ENCODE peak calls at places on chromosomes 3 and 15, in seven cellular contexts. One of them, this sample, is unnamed.

GRCh38 chr3:5095879-5096278 is 26.2 kb upstream of the ARL8B start:
- DNase-seq in right lobe of liver: no peak
- DNase-seq in activated T-helper 1 cell treated with anti-CD3 and anti-CD28 coated beads, Interleukin-2, amount 50 U/mL, for 16 hours: no peak
- DNase-seq in pons: no peak
- DNase-seq in adipocyte: no peak
- DNase-seq in ELF-1: peak; percentile 56
- DNase-seq in lower lobe of right lung: no peak
- DNase-seq in this sample: peak; percentile 84

GRCh38 chr15:70863450-70864218 is 9.7 kb upstream of the LARP6 start:
- DNase-seq in adipocyte: peak; percentile 77
- DNase-seq in lower lobe of right lung: no peak
- DNase-seq in ELF-1: no peak
- DNase-seq in right lobe of liver: no peak
- DNase-seq in pons: peak; percentile 99
- DNase-seq in activated T-helper 1 cell treated with anti-CD3 and anti-CD28 coated beads, Interleukin-2, amount 50 U/mL, for 16 hours: no peak
- DNase-seq in this sample: no peak

GRCh38 chr3:55264933-55265332 is 222.2 kb downstream of the WNT5A start:
- DNase-seq in lower lobe of right lung: no peak
- DNase-seq in adipocyte: peak; percentile 17
- DNase-seq in right lobe of liver: no peak
- DNase-seq in activated T-helper 1 cell treated with anti-CD3 and anti-CD28 coated beads, Interleukin-2, amount 50 U/mL, for 16 hours: no peak
- DNase-seq in pons: no peak
- DNase-seq in ELF-1: no peak
- DNase-seq in this sample: no peak

GRCh38 chr3:133855772-133856171 is 39.9 kb downstream of the RAB6B start:
- DNase-seq in pons: no peak
- DNase-seq in lower lobe of right lung: no peak
- DNase-seq in adipocyte: no peak
- DNase-seq in right lobe of liver: no peak
- DNase-seq in activated T-helper 1 cell treated with anti-CD3 and anti-CD28 coated beads, Interleukin-2, amount 50 U/mL, for 16 hours: no peak
- DNase-seq in ELF-1: no peak
- DNase-seq in this sample: no peak

GRCh38 chr15:94083467-94083991 is 147.8 kb upstream of the MCTP2 start:
- DNase-seq in ELF-1: no peak
- DNase-seq in lower lobe of right lung: no peak
- DNase-seq in pons: no peak
- DNase-seq in activated T-helper 1 cell treated with anti-CD3 and anti-CD28 coated beads, Interleukin-2, amount 50 U/mL, for 16 hours: no peak
- DNase-seq in right lobe of liver: no peak
- DNase-seq in adipocyte: no peak
- DNase-seq in this sample: no peak

GRCh38 chr3:152385761-152386160 is 117.0 kb downstream of the MBNL1 start:
- DNase-seq in pons: no peak
- DNase-seq in right lobe of liver: no peak
- DNase-seq in lower lobe of right lung: no peak
- DNase-seq in ELF-1: no peak
- DNase-seq in activated T-helper 1 cell treated with anti-CD3 and anti-CD28 coated beads, Interleukin-2, amount 50 U/mL, for 16 hours: no peak
- DNase-seq in adipocyte: peak; percentile 63
- DNase-seq in this sample: no peak

GRCh38 chr15:44009056-44009455 is 182.3 kb downstream of the WDR76 start:
- DNase-seq in activated T-helper 1 cell treated with anti-CD3 and anti-CD28 coated beads, Interleukin-2, amount 50 U/mL, for 16 hours: no peak
- DNase-seq in lower lobe of right lung: no peak
- DNase-seq in pons: no peak
- DNase-seq in adipocyte: no peak
- DNase-seq in ELF-1: no peak
- DNase-seq in right lobe of liver: no peak
- DNase-seq in this sample: no peak

GRCh38 chr15:92637621-92638020 is 18.0 kb downstream of the FAM174B start:
- DNase-seq in adipocyte: no peak
- DNase-seq in lower lobe of right lung: no peak
- DNase-seq in activated T-helper 1 cell treated with anti-CD3 and anti-CD28 coated beads, Interleukin-2, amount 50 U/mL, for 16 hours: no peak
- DNase-seq in pons: no peak
- DNase-seq in ELF-1: no peak
- DNase-seq in right lobe of liver: peak; percentile 24
- DNase-seq in this sample: peak; percentile 38

GRCh38 chr3:171813897-171814460 is 3.7 kb upstream of the PLD1 start:
- DNase-seq in ELF-1: no peak
- DNase-seq in lower lobe of right lung: no peak
- DNase-seq in pons: no peak
- DNase-seq in adipocyte: no peak
- DNase-seq in activated T-helper 1 cell treated with anti-CD3 and anti-CD28 coated beads, Interleukin-2, amount 50 U/mL, for 16 hours: no peak
- DNase-seq in right lobe of liver: no peak
- DNase-seq in this sample: no peak

GRCh38 chr3:101303089-101303731 is 17.2 kb downstream of the IMPG2 start:
- DNase-seq in right lobe of liver: no peak
- DNase-seq in ELF-1: no peak
- DNase-seq in pons: no peak
- DNase-seq in adipocyte: peak; percentile 35
- DNase-seq in lower lobe of right lung: no peak
- DNase-seq in activated T-helper 1 cell treated with anti-CD3 and anti-CD28 coated beads, Interleukin-2, amount 50 U/mL, for 16 hours: no peak
- DNase-seq in this sample: no peak

GRCh38 chr15:93458567-93458966 is 369.6 kb upstream of the RGMA start:
- DNase-seq in activated T-helper 1 cell treated with anti-CD3 and anti-CD28 coated beads, Interleukin-2, amount 50 U/mL, for 16 hours: no peak
- DNase-seq in lower lobe of right lung: no peak
- DNase-seq in right lobe of liver: no peak
- DNase-seq in adipocyte: no peak
- DNase-seq in ELF-1: no peak
- DNase-seq in pons: no peak
- DNase-seq in this sample: no peak

GRCh38 chr3:9468460-9468859 is 71.0 kb downstream of the SETD5 start:
- DNase-seq in ELF-1: no peak
- DNase-seq in activated T-helper 1 cell treated with anti-CD3 and anti-CD28 coated beads, Interleukin-2, amount 50 U/mL, for 16 hours: no peak
- DNase-seq in lower lobe of right lung: no peak
- DNase-seq in adipocyte: no peak
- DNase-seq in pons: no peak
- DNase-seq in right lobe of liver: no peak
- DNase-seq in this sample: no peak

GRCh38 chr3:99578339-99578970 is 59.9 kb upstream of the COL8A1 start:
- DNase-seq in ELF-1: no peak
- DNase-seq in activated T-helper 1 cell treated with anti-CD3 and anti-CD28 coated beads, Interleukin-2, amount 50 U/mL, for 16 hours: no peak
- DNase-seq in right lobe of liver: no peak
- DNase-seq in adipocyte: no peak
- DNase-seq in lower lobe of right lung: no peak
- DNase-seq in pons: no peak
- DNase-seq in this sample: no peak

GRCh38 chr15:95919460-95919859 is 411.0 kb upstream of the NR2F2 start:
- DNase-seq in adipocyte: no peak
- DNase-seq in activated T-helper 1 cell treated with anti-CD3 and anti-CD28 coated beads, Interleukin-2, amount 50 U/mL, for 16 hours: no peak
- DNase-seq in pons: no peak
- DNase-seq in lower lobe of right lung: no peak
- DNase-seq in right lobe of liver: no peak
- DNase-seq in ELF-1: no peak
- DNase-seq in this sample: no peak

GRCh38 chr3:155946178-155946577 is 75.7 kb downstream of the GMPS start:
- DNase-seq in ELF-1: no peak
- DNase-seq in right lobe of liver: no peak
- DNase-seq in activated T-helper 1 cell treated with anti-CD3 and anti-CD28 coated beads, Interleukin-2, amount 50 U/mL, for 16 hours: no peak
- DNase-seq in lower lobe of right lung: no peak
- DNase-seq in pons: no peak
- DNase-seq in adipocyte: peak; percentile 86
- DNase-seq in this sample: no peak

GRCh38 chr15:47185222-47185800 is 532.0 kb upstream of the SEMA6D start:
- DNase-seq in pons: no peak
- DNase-seq in lower lobe of right lung: no peak
- DNase-seq in adipocyte: no peak
- DNase-seq in ELF-1: no peak
- DNase-seq in right lobe of liver: no peak
- DNase-seq in activated T-helper 1 cell treated with anti-CD3 and anti-CD28 coated beads, Interleukin-2, amount 50 U/mL, for 16 hours: no peak
- DNase-seq in this sample: no peak

GRCh38 chr15:98395974-98396627 is 252.2 kb upstream of the IGF1R start:
- DNase-seq in right lobe of liver: no peak
- DNase-seq in adipocyte: no peak
- DNase-seq in ELF-1: no peak
- DNase-seq in activated T-helper 1 cell treated with anti-CD3 and anti-CD28 coated beads, Interleukin-2, amount 50 U/mL, for 16 hours: no peak
- DNase-seq in lower lobe of right lung: no peak
- DNase-seq in pons: no peak
- DNase-seq in this sample: no peak

GRCh38 chr15:37771462-37771861 is 163.0 kb upstream of the TMCO5A start:
- DNase-seq in lower lobe of right lung: no peak
- DNase-seq in pons: no peak
- DNase-seq in ELF-1: no peak
- DNase-seq in right lobe of liver: no peak
- DNase-seq in activated T-helper 1 cell treated with anti-CD3 and anti-CD28 coated beads, Interleukin-2, amount 50 U/mL, for 16 hours: no peak
- DNase-seq in adipocyte: no peak
- DNase-seq in this sample: no peak

GRCh38 chr3:28901029-28901428 is 379.8 kb upstream of the RBMS3 start:
- DNase-seq in adipocyte: peak; percentile 53
- DNase-seq in activated T-helper 1 cell treated with anti-CD3 and anti-CD28 coated beads, Interleukin-2, amount 50 U/mL, for 16 hours: no peak
- DNase-seq in ELF-1: no peak
- DNase-seq in lower lobe of right lung: peak; percentile 45
- DNase-seq in pons: no peak
- DNase-seq in right lobe of liver: no peak
- DNase-seq in this sample: no peak

GRCh38 chr3:135012101-135012500 is 217.0 kb downstream of the EPHB1 start:
- DNase-seq in pons: no peak
- DNase-seq in ELF-1: no peak
- DNase-seq in lower lobe of right lung: no peak
- DNase-seq in adipocyte: no peak
- DNase-seq in activated T-helper 1 cell treated with anti-CD3 and anti-CD28 coated beads, Interleukin-2, amount 50 U/mL, for 16 hours: no peak
- DNase-seq in right lobe of liver: no peak
- DNase-seq in this sample: no peak

GRCh38 chr15:67542462-67543347 is at the start of gene MAP2K5:
- DNase-seq in lower lobe of right lung: peak; percentile 92
- DNase-seq in ELF-1: peak; percentile 71
- DNase-seq in pons: peak; percentile 68
- DNase-seq in activated T-helper 1 cell treated with anti-CD3 and anti-CD28 coated beads, Interleukin-2, amount 50 U/mL, for 16 hours: peak; percentile 71
- DNase-seq in adipocyte: peak; percentile 93
- DNase-seq in right lobe of liver: peak; percentile 90
- DNase-seq in this sample: peak; percentile 90

GRCh38 chr3:9248232-9249191 is 934 bp downstream of the SRGAP3 start:
- DNase-seq in ELF-1: peak; percentile 23
- DNase-seq in pons: peak; percentile 53
- DNase-seq in activated T-helper 1 cell treated with anti-CD3 and anti-CD28 coated beads, Interleukin-2, amount 50 U/mL, for 16 hours: no peak
- DNase-seq in right lobe of liver: no peak
- DNase-seq in adipocyte: peak; percentile 22
- DNase-seq in lower lobe of right lung: no peak
- DNase-seq in this sample: peak; percentile 54

GRCh38 chr3:185724761-185725160 is 100.1 kb downstream of the IGF2BP2 start:
- DNase-seq in activated T-helper 1 cell treated with anti-CD3 and anti-CD28 coated beads, Interleukin-2, amount 50 U/mL, for 16 hours: no peak
- DNase-seq in ELF-1: no peak
- DNase-seq in lower lobe of right lung: no peak
- DNase-seq in adipocyte: peak; percentile 64
- DNase-seq in right lobe of liver: no peak
- DNase-seq in pons: peak; percentile 12
- DNase-seq in this sample: peak; percentile 77

GRCh38 chr3:60759439-60759838 is 491.8 kb downstream of the FHIT start:
- DNase-seq in ELF-1: no peak
- DNase-seq in lower lobe of right lung: no peak
- DNase-seq in adipocyte: no peak
- DNase-seq in pons: no peak
- DNase-seq in activated T-helper 1 cell treated with anti-CD3 and anti-CD28 coated beads, Interleukin-2, amount 50 U/mL, for 16 hours: no peak
- DNase-seq in right lobe of liver: no peak
- DNase-seq in this sample: no peak

GRCh38 chr15:101411085-101411484 is 78.4 kb downstream of the PCSK6 start:
- DNase-seq in adipocyte: no peak
- DNase-seq in lower lobe of right lung: no peak
- DNase-seq in activated T-helper 1 cell treated with anti-CD3 and anti-CD28 coated beads, Interleukin-2, amount 50 U/mL, for 16 hours: no peak
- DNase-seq in right lobe of liver: no peak
- DNase-seq in pons: no peak
- DNase-seq in ELF-1: no peak
- DNase-seq in this sample: no peak

GRCh38 chr3:101702726-101703125 is 16.2 kb upstream of the RPL24 start:
- DNase-seq in lower lobe of right lung: no peak
- DNase-seq in activated T-helper 1 cell treated with anti-CD3 and anti-CD28 coated beads, Interleukin-2, amount 50 U/mL, for 16 hours: no peak
- DNase-seq in right lobe of liver: no peak
- DNase-seq in ELF-1: no peak
- DNase-seq in adipocyte: no peak
- DNase-seq in pons: no peak
- DNase-seq in this sample: no peak

This sample was measured in endodermal cell.